ENCODE peak calls at places on chromosomes 12 and 14, in eight cellular contexts. D is HCT116; O is body of pancreas; G is adipocyte; Q is mammary epithelial cell; P is heart left ventricle; V is CD8-positive, alpha-beta memory T cell; W is A549. K is an unnamed sample.

GRCh38 chr12:64431791-64432190 is 20.1 kb upstream of the TBK1 start:
- DNase-seq in D (no peak), O (no peak), G (no peak), Q (no peak), P (no peak), V (no peak), W (no peak), K (no peak)

GRCh38 chr12:78146365-78146772 is 315.7 kb downstream of the NAV3 start:
- DNase-seq in D (peak; percentile 27), O (no peak), G (peak; percentile 82), Q (peak; percentile 4), P (no peak), V (no peak), W (peak; percentile 51), K (no peak)

GRCh38 chr14:94334837-94335236 is 11.7 kb upstream of the SERPINA6 start:
- DNase-seq in D (no peak), O (no peak), G (no peak), Q (peak; percentile 91), P (no peak), V (no peak), W (no peak), K (no peak)

GRCh38 chr12:6604254-6605029 is 2.7 kb downstream of the CHD4 start:
- DNase-seq in D (no peak), O (no peak), G (peak; percentile 58), Q (no peak), P (no peak), V (no peak), W (no peak), K (no peak)

GRCh38 chr12:57276935-57277563 is 26.1 kb upstream of the STAC3 start:
- DNase-seq in D (peak; percentile 18), O (peak; percentile 23), G (peak; percentile 40), Q (peak; percentile 7), P (peak; percentile 39), V (no peak), W (peak; percentile 55), K (no peak)

GRCh38 chr14:88426271-88426670 is 40.8 kb downstream of the SPATA7 start:
- DNase-seq in D (no peak), O (no peak), G (peak; percentile 61), Q (no peak), P (no peak), V (no peak), W (no peak), K (no peak)

GRCh38 chr12:109818900-109819500 is 14.2 kb downstream of the TRPV4 start:
- DNase-seq in D (no peak), O (no peak), G (peak; percentile 84), Q (peak; percentile 95), P (no peak), V (no peak), W (peak; percentile 63), K (no peak)

GRCh38 chr14:32494566-32495434 is 165.7 kb downstream of the AKAP6 start:
- DNase-seq in D (no peak), O (no peak), G (no peak), Q (no peak), P (peak; percentile 35), V (no peak), W (no peak), K (no peak)

GRCh38 chr14:22922294-22922693 is 3.3 kb upstream of the RBM23 start:
- DNase-seq in D (no peak), O (no peak), G (no peak), Q (no peak), P (no peak), V (no peak), W (no peak), K (no peak)

GRCh38 chr12:64673490-64674169 is 63.3 kb downstream of the RASSF3 start:
- DNase-seq in D (no peak), O (no peak), G (no peak), Q (no peak), P (no peak), V (no peak), W (no peak), K (no peak)

GRCh38 chr12:104411826-104412626 is 44.7 kb upstream of the CHST11 start:
- DNase-seq in D (no peak), O (no peak), G (no peak), Q (no peak), P (no peak), V (no peak), W (no peak), K (no peak)

GRCh38 chr12:117882603-117883184 is 86.1 kb downstream of the KSR2 start:
- DNase-seq in D (no peak), O (no peak), G (no peak), Q (no peak), P (no peak), V (no peak), W (no peak), K (no peak)

GRCh38 chr12:8906781-8907180 is 7.5 kb upstream of the PHC1 start:
- DNase-seq in D (no peak), O (no peak), G (no peak), Q (no peak), P (no peak), V (no peak), W (no peak), K (no peak)

GRCh38 chr12:65636436-65636835 is 187.8 kb upstream of the HMGA2 start:
- DNase-seq in D (no peak), O (no peak), G (no peak), Q (no peak), P (no peak), V (no peak), W (no peak), K (no peak)

GRCh38 chr12:70609739-70610491 is 27.3 kb downstream of the PTPRB start:
- DNase-seq in D (no peak), O (peak; percentile 22), G (peak; percentile 69), Q (peak; percentile 19), P (peak; percentile 70), V (no peak), W (peak; percentile 22), K (no peak)

GRCh38 chr12:54689034-54689372 is 40.8 kb upstream of the DCD start:
- DNase-seq in D (no peak), O (no peak), G (no peak), Q (no peak), P (no peak), V (no peak), W (no peak), K (no peak)

GRCh38 chr12:32369202-32369601 is 30.2 kb upstream of the FGD4 start:
- DNase-seq in D (no peak), O (no peak), G (no peak), Q (no peak), P (no peak), V (no peak), W (no peak), K (no peak)

GRCh38 chr12:106246891-106247730 is 709 bp downstream of the CKAP4 start:
- DNase-seq in D (no peak), O (peak; percentile 74), G (peak; percentile 84), Q (peak; percentile 56), P (peak; percentile 83), V (peak; percentile 49), W (peak; percentile 54), K (peak; percentile 71)

GRCh38 chr14:68666206-68666730 is 126.6 kb downstream of the ZFP36L1 start:
- DNase-seq in D (no peak), O (no peak), G (peak; percentile 47), Q (no peak), P (no peak), V (no peak), W (no peak), K (no peak)

GRCh38 chr14:70663707-70664179 is 22.0 kb downstream of the TTC9 start:
- DNase-seq in D (no peak), O (peak; percentile 22), G (peak; percentile 2), Q (no peak), P (peak; percentile 38), V (no peak), W (no peak), K (no peak)

GRCh38 chr14:70662816-70663215 is 21.1 kb downstream of the TTC9 start:
- DNase-seq in D (no peak), O (no peak), G (no peak), Q (no peak), P (no peak), V (no peak), W (no peak), K (no peak)

GRCh38 chr14:70664698-70665447 is 23.2 kb downstream of the TTC9 start:
- DNase-seq in D (no peak), O (no peak), G (no peak), Q (no peak), P (no peak), V (no peak), W (no peak), K (no peak)

GRCh38 chr14:70666364-70666691 is 24.6 kb downstream of the TTC9 start:
- DNase-seq in D (no peak), O (no peak), G (no peak), Q (no peak), P (no peak), V (no peak), W (no peak), K (no peak)

GRCh38 chr14:70665448-70666363 is 24.0 kb downstream of the TTC9 start:
- DNase-seq in D (peak; percentile 45), O (peak; percentile 87), G (peak; percentile 1), Q (peak; percentile 79), P (no peak), V (no peak), W (peak; percentile 43), K (no peak)
- H3K4me1 ChIP-seq in D (peaks cover 37% of the 10 kb centered on the region), O (peaks cover 30% of the 10 kb centered on the region), G (peaks cover 5% of the 10 kb centered on the region), Q (peaks cover 39% of the 10 kb centered on the region), P (no peaks in the 10 kb centered on the region), V (peaks cover 58% of the 10 kb centered on the region), W (peaks cover 27% of the 10 kb centered on the region), K (peaks cover 34% of the 10 kb centered on the region)

GRCh38 chr12:34108405-34108803 is 86.1 kb downstream of the ALG10 start:
- DNase-seq in D (no peak), O (no peak), G (no peak), Q (no peak), P (no peak), V (no peak), W (no peak), K (no peak)
- H3K9me3 ChIP-seq in D (no peaks in the 10 kb centered on the region), O (no peaks in the 10 kb centered on the region), G (no peaks in the 10 kb centered on the region), Q (peaks cover 15% of the 10 kb centered on the region), P (no peaks in the 10 kb centered on the region), V (no peaks in the 10 kb centered on the region), W (no peaks in the 10 kb centered on the region), K (no peaks in the 10 kb centered on the region)

GRCh38 chr12:2354151-2354991 is 301.6 kb downstream of the CACNA1C start:
- DNase-seq in D (no peak), O (no peak), G (no peak), Q (no peak), P (no peak), V (no peak), W (no peak), K (no peak)

GRCh38 chr12:2351129-2351528 is 298.3 kb downstream of the CACNA1C start:
- DNase-seq in D (no peak), O (no peak), G (no peak), Q (no peak), P (no peak), V (no peak), W (no peak), K (no peak)

GRCh38 chr12:2353281-2353680 is 300.5 kb downstream of the CACNA1C start:
- DNase-seq in D (no peak), O (no peak), G (no peak), Q (no peak), P (no peak), V (no peak), W (no peak), K (no peak)

GRCh38 chr12:2353691-2354090 is 300.9 kb downstream of the CACNA1C start:
- DNase-seq in D (no peak), O (no peak), G (no peak), Q (no peak), P (no peak), V (no peak), W (no peak), K (no peak)

GRCh38 chr12:2352203-2352602 is 299.4 kb downstream of the CACNA1C start:
- DNase-seq in D (no peak), O (no peak), G (no peak), Q (no peak), P (no peak), V (no peak), W (no peak), K (no peak)
- H3K4me1 ChIP-seq in D (no peaks in the 10 kb centered on the region), O (no peaks in the 10 kb centered on the region), G (peaks cover 4% of the 10 kb centered on the region), Q (peaks cover under 1% of the 10 kb centered on the region), P (peaks cover 5% of the 10 kb centered on the region), V (no peaks in the 10 kb centered on the region), W (no peaks in the 10 kb centered on the region), K (no peaks in the 10 kb centered on the region)

GRCh38 chr12:93868771-93869170 is 191.6 kb downstream of the CRADD start:
- DNase-seq in D (no peak), O (no peak), G (peak; percentile 67), Q (no peak), P (no peak), V (no peak), W (no peak), K (no peak)
- H3K9me3 ChIP-seq in D (peaks cover 13% of the 10 kb centered on the region), O (no peaks in the 10 kb centered on the region), G (peaks cover 55% of the 10 kb centered on the region), Q (peaks cover 14% of the 10 kb centered on the region), P (peaks cover 48% of the 10 kb centered on the region), V (peaks cover 11% of the 10 kb centered on the region), W (peaks cover 70% of the 10 kb centered on the region), K (peaks cover 17% of the 10 kb centered on the region)

K was measured in CD4-positive, alpha-beta memory T cell.